ENCODE peak calls at places on chromosomes 5 and 9, in four cellular contexts. F is hepatocyte, Z is tibial nerve, L is MCF 10A. D is an unnamed sample.

GRCh38 chr5:157721159-157721558 is 10.1 kb upstream of the THG1L start:
- DNase-seq in Z (no peak), L (no peak), F (peak), D (no peak)

GRCh38 chr5:138459311-138459710 is 6.0 kb upstream of the EGR1 start:
- DNase-seq in L (no peak), Z (no peak), F (peak), D (peak)

GRCh38 chr9:129384138-129384886 is 206.3 kb upstream of the IER5L start:
- DNase-seq in L (no peak), Z (no peak), F (no peak), D (no peak)

GRCh38 chr5:177147239-177147638 is 13.7 kb downstream of the NSD1 start:
- DNase-seq in L (no peak), F (no peak), Z (no peak), D (no peak)

GRCh38 chr9:106535439-106535838 is 327.5 kb upstream of the ZNF462 start:
- DNase-seq in L (no peak), Z (no peak), F (peak), D (no peak)

GRCh38 chr5:142679744-142680143 is 6.1 kb downstream of the FGF1 start:
- DNase-seq in Z (no peak), L (no peak), F (no peak), D (no peak)

GRCh38 chr5:153256-153655 is 38.0 kb upstream of the LRRC14B start:
- DNase-seq in L (no peak), F (no peak), Z (no peak), D (no peak)

GRCh38 chr5:179588166-179588565 is 35.3 kb downstream of the HNRNPH1 start:
- DNase-seq in Z (no peak), L (no peak), F (no peak), D (no peak)

GRCh38 chr5:137627293-137627692 is 108.6 kb downstream of the KLHL3 start:
- DNase-seq in F (no peak), L (peak), Z (no peak), D (no peak)

DNA sequence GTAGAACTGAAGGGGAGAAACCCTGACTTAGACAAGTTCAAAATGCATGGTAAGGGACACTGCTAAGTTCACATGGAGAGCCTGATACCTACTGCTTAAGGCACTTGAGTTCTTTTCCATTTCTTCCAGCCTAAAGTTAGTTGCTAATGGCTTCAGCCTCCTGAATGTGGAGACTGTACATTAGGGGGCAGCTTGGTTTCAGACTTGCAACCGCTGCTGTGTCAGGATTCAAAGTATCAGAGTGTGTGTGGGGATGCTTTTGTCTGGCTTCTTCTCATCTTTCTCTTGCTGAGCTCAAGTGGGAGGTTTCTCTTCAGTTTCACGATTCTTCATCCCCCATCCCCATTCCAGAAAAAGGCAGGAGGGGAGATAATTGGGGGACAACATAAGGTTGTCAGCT is 49.4 kb downstream of the ATP10B start:
- DNase-seq in F (peak), L (peak), Z (no peak), D (no peak)
- TF ChIP-seq CTCF in F (peak), L (peak), Z (no peak), D (peak)

DNA sequence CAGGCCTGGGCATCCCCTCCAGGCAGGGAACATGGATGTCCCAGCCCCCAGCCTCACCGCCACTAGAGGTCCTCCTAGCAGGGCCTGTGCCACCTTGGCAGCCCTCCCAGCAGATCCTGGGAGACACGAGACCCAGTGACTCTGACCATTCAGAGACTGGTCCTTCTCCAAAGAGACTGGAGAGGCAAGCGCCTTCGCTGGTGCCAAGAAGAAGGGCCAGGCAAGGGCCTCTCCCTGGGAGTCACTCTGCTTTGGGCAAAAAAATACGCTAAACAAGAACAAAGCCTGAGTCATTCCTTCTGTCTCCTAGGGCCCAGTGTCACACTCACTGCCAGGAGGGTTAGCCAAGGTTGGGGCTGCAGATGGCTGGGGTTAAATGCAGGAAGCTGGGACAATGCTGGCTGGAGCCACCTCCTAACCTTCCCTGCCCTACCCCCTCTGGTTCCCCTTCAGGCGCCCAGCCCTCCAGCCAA is 35.3 kb upstream of the SMIM23 start:
- DNase-seq in F (no peak), L (peak), Z (peak), D (no peak)
- TF ChIP-seq CTCF in F (no peak), L (peak), Z (no peak), D (no peak)

GRCh38 chr9:37311938-37312730 is 110.4 kb upstream of the GRHPR start:
- DNase-seq in Z (no peak), F (no peak), L (peak), D (no peak)

DNA sequence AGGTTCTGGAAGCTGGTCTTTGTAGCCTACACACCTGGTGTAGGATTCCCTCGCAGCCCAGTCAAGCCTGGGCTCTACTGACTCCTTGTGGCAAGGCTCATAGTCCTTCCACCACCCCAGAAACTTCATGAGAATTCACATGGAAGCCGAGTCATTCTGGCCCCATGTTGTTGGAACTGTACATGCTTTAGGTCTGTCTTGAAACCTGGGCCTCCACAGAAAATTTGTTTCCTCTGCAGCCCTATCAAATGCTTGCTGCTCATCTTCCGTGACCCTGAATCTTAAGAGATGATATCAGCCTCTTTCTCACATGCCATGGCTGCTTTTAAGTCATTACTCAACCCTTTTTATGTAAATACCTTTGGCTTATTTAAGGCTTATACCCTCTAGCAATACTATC is 113.4 kb upstream of the GRHPR start:
- DNase-seq in Z (no peak), L (peak), F (peak), D (peak)
- TF ChIP-seq CTCF in Z (no peak), L (no peak), F (peak), D (peak)

GRCh38 chr5:169810542-169810941 is 169.8 kb downstream of the INSYN2B start:
- DNase-seq in L (no peak), F (no peak), Z (no peak), D (no peak)

GRCh38 chr5:169811023-169811422 is 169.3 kb downstream of the INSYN2B start:
- DNase-seq in Z (no peak), F (no peak), L (no peak), D (no peak)

GRCh38 chr5:169805937-169806700 is 169.0 kb downstream of the DOCK2 start:
- DNase-seq in F (no peak), Z (no peak), L (no peak), D (peak)

GRCh38 chr5:169805527-169805934 is 168.5 kb downstream of the DOCK2 start:
- DNase-seq in L (no peak), F (no peak), Z (no peak), D (peak)

GRCh38 chr5:169808118-169808581 is 171.1 kb downstream of the DOCK2 start:
- DNase-seq in Z (no peak), F (no peak), L (no peak), D (no peak)
- TF ChIP-seq CTCF in Z (no peak), F (no peak), L (no peak), D (no peak)

GRCh38 chr5:146703499-146703898 is 175.1 kb downstream of the PPP2R2B start:
- DNase-seq in F (no peak), L (peak), Z (no peak), D (no peak)

GRCh38 chr5:146704949-146705665 is 173.4 kb downstream of the PPP2R2B start:
- DNase-seq in F (no peak), L (no peak), Z (no peak), D (no peak)

GRCh38 chr5:146703899-146704298 is 174.7 kb downstream of the PPP2R2B start:
- DNase-seq in Z (no peak), L (peak), F (no peak), D (no peak)

GRCh38 chr5:146707316-146707715 is 171.2 kb downstream of the PPP2R2B start:
- DNase-seq in F (no peak), L (no peak), Z (no peak), D (no peak)

DNA sequence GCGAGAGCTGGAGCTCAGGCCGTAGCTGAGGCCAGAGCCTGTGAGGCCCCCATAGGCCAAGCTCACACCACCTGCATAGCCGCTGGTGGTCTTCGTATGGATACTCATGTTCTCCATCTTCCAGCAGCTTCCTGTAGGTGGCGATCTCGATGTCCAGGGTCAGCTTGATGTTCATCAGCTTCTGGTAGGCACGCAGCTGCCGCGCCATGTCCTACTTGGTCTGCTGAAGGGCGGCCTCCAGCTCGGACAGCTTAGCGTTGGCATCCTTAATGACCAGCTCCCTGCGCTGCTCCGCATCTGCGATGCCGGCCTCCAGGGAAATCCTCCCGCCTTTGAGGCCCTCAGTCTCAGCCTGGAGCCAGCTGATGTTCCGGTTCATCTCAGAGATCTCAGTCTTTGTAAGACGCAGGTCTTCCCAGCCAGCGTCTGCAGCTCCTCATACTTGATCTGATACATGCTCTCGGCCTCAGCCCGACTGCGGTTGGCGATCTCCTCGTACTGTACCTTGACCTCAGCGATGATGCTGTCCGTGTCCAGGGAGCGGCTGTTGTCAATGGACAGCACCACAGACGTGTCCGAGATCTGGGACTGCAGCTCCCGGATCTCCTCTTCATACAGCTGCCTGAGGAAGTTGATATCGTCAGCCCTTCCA is 172.1 kb downstream of the PPP2R2B start:
- DNase-seq in F (no peak), L (no peak), Z (no peak), D (no peak)
- TF ChIP-seq CTCF in F (no peak), L (no peak), Z (no peak), D (no peak)

DNA sequence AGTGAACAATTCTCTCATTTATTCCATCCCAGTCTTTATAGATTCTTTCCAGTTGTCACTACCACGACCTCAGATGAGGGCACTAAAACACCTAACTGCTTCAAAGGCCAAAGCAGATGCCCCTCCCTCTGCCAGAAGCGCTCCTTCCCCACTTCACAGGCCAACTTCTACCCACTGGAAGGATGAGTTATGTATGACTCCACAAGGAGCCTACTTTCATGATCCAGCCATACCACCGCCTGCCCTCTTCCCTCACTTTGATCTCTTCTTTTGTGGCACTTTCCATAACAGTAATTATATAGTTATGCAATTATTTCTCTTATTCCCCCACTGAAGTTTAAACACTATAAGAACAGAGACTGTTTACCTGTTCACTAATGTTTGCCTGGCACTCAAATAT is 93.7 kb downstream of the HOMER1 start:
- DNase-seq in L (no peak), F (no peak), Z (no peak), D (no peak)
- TF ChIP-seq CTCF in L (no peak), F (no peak), Z (no peak), D (no peak)

DNA sequence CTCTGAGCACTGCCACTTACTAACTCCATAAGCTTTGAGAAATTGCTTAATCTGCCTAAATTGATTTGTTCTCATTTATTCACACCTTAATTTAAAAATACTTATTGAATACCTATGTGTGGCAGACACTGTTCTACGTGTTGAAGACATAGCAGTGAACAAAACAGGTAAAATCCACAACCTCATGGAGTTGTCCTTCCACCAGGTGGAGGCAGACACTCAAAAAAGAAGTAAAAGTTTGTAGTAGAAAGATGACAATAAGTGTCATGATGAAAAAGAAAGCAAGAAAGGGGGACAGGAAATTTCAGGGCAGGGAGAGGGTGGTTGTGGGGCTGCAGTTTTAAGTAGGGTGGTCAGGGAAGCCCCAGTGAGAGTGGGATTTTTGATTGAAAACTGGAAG is 94.9 kb downstream of the SREK1 start:
- DNase-seq in L (peak), Z (no peak), F (no peak), D (no peak)
- TF ChIP-seq CTCF in L (peak), Z (no peak), F (peak), D (no peak)

DNA sequence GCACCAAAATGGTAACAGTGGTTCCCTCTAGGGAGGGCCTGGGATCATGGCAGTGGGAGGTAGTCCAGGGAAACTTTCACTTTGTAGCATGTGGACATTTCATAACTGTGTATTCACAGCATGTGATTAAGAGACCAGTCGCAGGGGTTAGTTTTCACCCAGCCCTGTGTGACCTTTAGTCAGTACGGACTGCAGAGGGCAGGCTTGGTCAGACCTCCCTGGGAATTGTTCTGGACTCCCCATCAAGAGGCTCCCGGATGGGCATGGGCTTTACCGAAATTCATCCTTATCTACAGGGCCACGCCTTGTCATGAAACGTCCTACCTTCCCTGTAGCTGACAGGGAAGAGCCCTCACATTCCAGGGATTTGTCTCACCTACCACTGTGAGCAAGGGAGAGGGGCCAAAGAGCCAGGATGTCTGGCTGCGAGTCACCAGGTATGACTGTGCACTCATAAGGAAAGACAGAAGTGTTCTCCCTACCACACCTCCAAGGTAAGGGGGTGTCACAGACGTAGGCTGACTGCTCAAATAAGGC is 19.9 kb downstream of the GPX3 start:
- DNase-seq in Z (no peak), F (peak), L (peak), D (no peak)
- TF ChIP-seq CTCF in Z (no peak), F (no peak), L (no peak), D (no peak)

GRCh38 chr5:85843535-85843934 is 774.2 kb upstream of the COX7C start:
- DNase-seq in L (no peak), Z (no peak), F (no peak), D (no peak)
- TF ChIP-seq CTCF in L (no peak), Z (no peak), F (no peak), D (no peak)

DNA sequence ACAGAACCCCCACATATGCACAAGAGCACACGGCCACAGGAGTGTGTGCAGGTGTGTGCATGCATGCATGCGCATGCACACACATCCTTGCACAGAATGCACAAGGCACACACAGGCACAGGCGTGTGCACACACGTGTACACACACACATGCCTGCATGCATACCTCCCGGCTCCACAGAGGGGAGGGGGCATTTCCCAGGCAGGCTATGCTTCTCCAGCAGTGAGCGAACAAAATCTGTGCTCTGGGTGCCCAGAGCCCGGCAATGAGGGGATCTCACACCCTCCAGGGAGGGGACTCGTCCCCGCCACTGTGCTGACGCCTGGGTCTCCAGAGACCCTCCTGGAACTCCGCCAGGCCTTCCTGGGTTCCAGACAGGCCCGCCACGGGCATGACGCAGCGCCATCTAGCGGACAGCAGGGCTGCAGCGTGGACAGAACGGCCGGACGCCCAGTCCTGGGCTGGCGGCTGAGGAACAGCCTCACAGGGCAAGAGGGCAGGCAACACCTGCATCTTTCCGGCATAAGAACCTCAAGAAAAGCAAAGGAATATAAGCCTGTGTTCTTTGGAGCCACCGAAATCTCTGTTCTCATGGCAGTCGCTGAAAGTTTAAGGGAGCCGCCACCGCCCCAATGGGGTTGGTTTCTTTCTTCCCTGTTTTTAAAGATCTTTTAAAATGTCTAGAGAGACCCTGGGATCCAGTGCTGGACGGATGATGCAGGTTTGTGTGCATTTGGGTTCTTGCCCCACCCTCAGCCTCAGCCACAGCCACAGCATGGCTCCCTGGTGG is 135.7 kb upstream of the PPP1R26 start:
- DNase-seq in L (peak), F (peak), Z (peak), D (peak)
- TF ChIP-seq CTCF in L (peak), F (peak), Z (peak), D (peak)